ENCODE peak calls at places on chromosomes 6 and 20, in eight cellular contexts. Z is type B pancreatic cell, A is stomach, P is endothelial cell, S is A673, X is fibroblast of pulmonary artery, T is foreskin fibroblast, O is dorsolateral prefrontal cortex. F is an unnamed sample.

GRCh38 chr20:17852323-17852722 is 116.3 kb downstream of the SNX5 start:
- DNase-seq in Z (no peak), A (no peak), P (no peak), O (no peak), T (no peak), X (no peak), S (no peak), F (no peak)

GRCh38 chr20:54545959-54546358 is 70.6 kb downstream of the DOK5 start:
- DNase-seq in O (no peak), X (peak; percentile 30), S (peak; percentile 3), Z (no peak), T (peak; percentile 21), P (no peak), A (no peak), F (no peak)

GRCh38 chr6:38443341-38443740 is 196.4 kb downstream of the BTBD9 start:
- DNase-seq in A (no peak), S (peak; percentile 8), T (no peak), O (no peak), Z (no peak), P (no peak), X (peak; percentile 3), F (no peak)

GRCh38 chr6:39929733-39930461 is 4.4 kb downstream of the MOCS1 start:
- DNase-seq in P (no peak), A (no peak), Z (no peak), O (no peak), S (no peak), T (peak; percentile 64), X (peak; percentile 14), F (no peak)

GRCh38 chr6:158818008-158818579 is 1.1 kb downstream of the EZR start:
- DNase-seq in O (peak; percentile 66), T (peak; percentile 94), S (peak; percentile 88), P (peak; percentile 77), A (peak; percentile 89), Z (peak; percentile 82), X (peak; percentile 64), F (peak; percentile 92)

GRCh38 chr20:50562262-50562701 is 52.1 kb downstream of the PTPN1 start:
- DNase-seq in S (no peak), Z (no peak), P (no peak), T (no peak), X (no peak), O (no peak), A (no peak), F (no peak)

GRCh38 chr6:104954091-104954797 is 2.7 kb upstream of the LIN28B start:
- DNase-seq in S (no peak), X (no peak), T (no peak), A (no peak), P (no peak), Z (no peak), O (no peak), F (no peak)

GRCh38 chr20:8330785-8331699 is 199.0 kb downstream of the PLCB1 start:
- DNase-seq in O (no peak), A (no peak), Z (no peak), P (no peak), S (no peak), T (peak; percentile 4), X (peak; percentile 13), F (no peak)

GRCh38 chr6:162680367-162680766 is 47.2 kb downstream of the PRKN start:
- DNase-seq in P (no peak), Z (no peak), O (no peak), T (no peak), X (no peak), A (no peak), S (no peak), F (no peak)

GRCh38 chr6:52077180-52077884 is 10.1 kb downstream of the PKHD1 start:
- DNase-seq in S (no peak), X (no peak), T (no peak), A (no peak), Z (no peak), P (no peak), O (no peak), F (peak; percentile 72)

GRCh38 chr6:53857318-53858094 is 62.7 kb downstream of the LRRC1 start:
- DNase-seq in P (no peak), S (peak; percentile 24), O (no peak), T (no peak), X (no peak), Z (no peak), A (no peak), F (no peak)

GRCh38 chr6:72595812-72596211 is 26.1 kb upstream of the KCNQ5 start:
- DNase-seq in P (no peak), S (no peak), Z (no peak), A (no peak), X (no peak), O (no peak), T (no peak), F (no peak)

DNA sequence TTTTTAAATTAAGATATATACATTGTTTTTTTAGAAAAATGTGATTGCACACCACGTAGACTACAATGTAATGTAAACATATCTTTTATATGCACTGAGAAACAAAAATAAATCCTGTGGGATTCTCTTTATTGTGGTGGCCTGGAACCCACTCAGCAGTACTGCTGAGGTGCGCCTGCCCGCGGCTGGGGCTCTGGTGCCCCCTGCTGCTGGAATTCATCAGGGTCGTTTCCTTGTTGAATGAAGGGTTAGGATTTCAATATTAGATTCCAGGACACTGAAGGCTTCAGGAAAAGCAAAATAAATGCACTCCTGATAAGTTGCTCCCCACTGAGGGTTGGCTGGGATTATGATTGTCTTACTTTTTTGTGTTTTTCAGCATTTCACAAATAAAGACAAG is 175.8 kb upstream of the GGTLC1 start:
- DNase-seq in A (no peak), T (peak; percentile 11), Z (no peak), O (no peak), S (peak; percentile 35), X (peak; percentile 14), P (peak; percentile 71), F (peak; percentile 6)
- TF ChIP-seq CTCF in A (no peak), T (peak; percentile 32), Z (peak; percentile 69), O (no peak), S (peak; percentile 66), X (peak; percentile 50), P (peak; percentile 60), F (no peak)

GRCh38 chr20:62494980-62495797 is 19.4 kb upstream of the GATA5 start:
- DNase-seq in X (no peak), O (no peak), Z (no peak), T (no peak), S (no peak), A (no peak), P (no peak), F (no peak)
- TF ChIP-seq CTCF in X (no peak), O (no peak), Z (no peak), T (no peak), S (no peak), A (no peak), P (no peak), F (no peak)

GRCh38 chr6:41427642-41428401 is 92.4 kb downstream of the NCR2 start:
- DNase-seq in Z (no peak), O (peak; percentile 66), S (peak; percentile 9), P (peak; percentile 23), A (peak; percentile 89), T (peak; percentile 31), X (no peak), F (peak; percentile 94)
- TF ChIP-seq CTCF in Z (peak; percentile 39), O (peak; percentile 43), S (no peak), P (no peak), A (no peak), T (no peak), X (no peak), F (no peak)

GRCh38 chr6:20180935-20181334 is 31.3 kb downstream of the MBOAT1 start:
- DNase-seq in O (no peak), T (no peak), S (no peak), P (no peak), A (no peak), Z (no peak), X (no peak), F (no peak)

GRCh38 chr6:20186981-20187380 is 25.3 kb downstream of the MBOAT1 start:
- DNase-seq in O (no peak), S (no peak), Z (no peak), T (peak; percentile 74), A (no peak), X (no peak), P (no peak), F (no peak)

GRCh38 chr6:20178327-20178726 is 33.9 kb downstream of the MBOAT1 start:
- DNase-seq in P (no peak), T (no peak), Z (no peak), A (no peak), X (no peak), S (no peak), O (no peak), F (no peak)

GRCh38 chr6:20182069-20182468 is 30.2 kb downstream of the MBOAT1 start:
- DNase-seq in P (no peak), O (no peak), Z (no peak), T (no peak), S (no peak), X (no peak), A (no peak), F (no peak)

DNA sequence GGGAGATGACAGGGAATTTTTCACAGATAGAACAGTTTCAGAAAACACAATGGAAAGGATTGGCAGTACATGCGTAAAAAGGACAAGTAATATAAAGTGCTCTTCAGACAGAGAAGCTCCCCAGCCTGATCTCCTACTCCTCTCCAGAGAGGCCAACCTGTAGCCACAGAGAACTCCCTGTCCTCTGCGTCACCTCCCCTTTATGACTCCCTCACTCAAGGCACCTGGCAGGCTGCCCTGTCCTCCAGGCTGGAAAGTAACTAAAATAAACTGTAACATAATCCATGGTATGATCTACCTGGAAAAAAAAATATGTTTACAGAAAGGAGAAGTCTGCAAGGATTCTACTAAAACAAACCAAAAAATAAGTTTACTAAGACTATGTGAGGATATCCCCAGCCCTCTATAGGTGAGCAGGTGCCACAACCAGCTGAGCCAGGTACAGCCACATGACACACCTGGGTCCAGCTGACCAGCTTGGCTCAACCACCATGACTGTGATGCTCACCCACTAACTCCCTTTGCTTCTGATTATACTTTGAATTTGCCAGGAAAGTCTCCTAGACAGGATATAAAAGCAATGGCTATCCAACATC is 29.2 kb downstream of the MBOAT1 start:
- DNase-seq in Z (no peak), O (no peak), T (peak; percentile 14), S (no peak), X (no peak), P (no peak), A (peak; percentile 93), F (peak; percentile 75)
- TF ChIP-seq CTCF in Z (no peak), O (no peak), T (no peak), S (no peak), X (no peak), P (no peak), A (no peak), F (peak; percentile 44)

GRCh38 chr6:25138024-25138696 is 141.0 kb upstream of the CARMIL1 start:
- DNase-seq in O (peak; percentile 49), Z (no peak), S (peak; percentile 60), A (peak; percentile 51), T (peak; percentile 91), P (no peak), X (peak; percentile 87), F (peak; percentile 72)
- TF ChIP-seq CTCF in O (no peak), Z (no peak), S (no peak), A (peak; percentile 17), T (peak; percentile 44), P (no peak), X (peak; percentile 43), F (no peak)

F was measured in Calu3.